ENCODE peak calls at places on chromosomes 6 and 20, in five cellular contexts. U, J, Y, W and H are unnamed samples.

GRCh38 chr6:110527516-110527915 is 51.1 kb upstream of the SLC22A16 start:
- DNase-seq in J (no peak), U (no peak), W (no peak), Y (no peak), H (no peak)

GRCh38 chr20:21706345-21707195 is 1.1 kb downstream of the PAX1 start:
- DNase-seq in Y (no peak), U (no peak), J (no peak), W (no peak), H (no peak)

GRCh38 chr6:158508450-158508849 is 51.4 kb upstream of the TMEM181 start:
- DNase-seq in J (no peak), W (no peak), U (no peak), Y (no peak), H (no peak)

GRCh38 chr6:138410972-138411667 is 7.1 kb downstream of the HEBP2 start:
- DNase-seq in J (no peak), U (peak), Y (no peak), W (no peak), H (no peak)

GRCh38 chr20:32789896-32790750 is 27.9 kb downstream of the DNMT3B start:
- DNase-seq in Y (peak), U (peak), J (peak), W (peak), H (peak)

GRCh38 chr6:134035823-134036296 is 16.6 kb downstream of the SLC2A12 start:
- DNase-seq in U (peak), J (no peak), W (no peak), Y (peak), H (peak)

GRCh38 chr6:34970487-34970886 is 81.4 kb downstream of the ANKS1A start:
- DNase-seq in Y (no peak), W (no peak), J (no peak), U (peak), H (no peak)

GRCh38 chr6:40661726-40662125 is 74.6 kb upstream of the LRFN2 start:
- DNase-seq in U (no peak), W (no peak), Y (no peak), J (no peak), H (no peak)

GRCh38 chr6:44699082-44699481 is 311.6 kb downstream of the CDC5L start:
- DNase-seq in W (no peak), Y (no peak), U (no peak), J (no peak), H (no peak)

GRCh38 chr6:105849741-105850140 is 236.4 kb upstream of the PRDM1 start:
- DNase-seq in J (no peak), Y (no peak), W (no peak), U (peak), H (no peak)

GRCh38 chr20:35939264-35939663 is 15.0 kb downstream of the SCAND1 start:
- DNase-seq in Y (no peak), U (peak), J (no peak), W (no peak), H (no peak)

GRCh38 chr6:15551798-15552197 is 111.0 kb downstream of the DTNBP1 start:
- DNase-seq in J (no peak), U (peak), W (peak), Y (no peak), H (no peak)

GRCh38 chr20:10376271-10377075 is 57.5 kb downstream of the MKKS start:
- DNase-seq in Y (no peak), U (peak), W (no peak), J (no peak), H (no peak)

GRCh38 chr6:73969982-73970960 is 274.3 kb downstream of the CD109 start:
- DNase-seq in Y (peak), J (peak), U (peak), W (peak), H (peak)

GRCh38 chr6:39407446-39407993 is 85.0 kb upstream of the KCNK16 start:
- DNase-seq in W (no peak), J (no peak), U (no peak), Y (no peak), H (no peak)

GRCh38 chr6:108904731-108905130 is 56.5 kb downstream of the ARMC2 start:
- DNase-seq in Y (peak), U (no peak), W (no peak), J (no peak), H (no peak)
- TF ChIP-seq RFX5 in Y (no peak), U (no peak), W (no peak), J (no peak), H (no peak)

GRCh38 chr6:17098538-17098937 is 3.3 kb upstream of the STMND1 start:
- DNase-seq in W (no peak), J (no peak), Y (no peak), U (peak), H (no peak)
- TF ChIP-seq RFX5 in W (no peak), J (no peak), Y (no peak), U (no peak), H (no peak)

GRCh38 chr6:137216875-137217553 is 2.2 kb downstream of the IFNGR1 start:
- DNase-seq in W (no peak), U (no peak), J (no peak), Y (peak), H (no peak)
- TF ChIP-seq RFX5 in W (no peak), U (no peak), J (no peak), Y (no peak), H (no peak)

GRCh38 chr6:128188678-128189077 is 287.8 kb upstream of the THEMIS start:
- DNase-seq in J (no peak), Y (no peak), W (no peak), U (no peak), H (no peak)
- TF ChIP-seq RFX5 in J (no peak), Y (no peak), W (no peak), U (no peak), H (no peak)

GRCh38 chr20:62952373-62953166 is at the start of gene SLC17A9:
- DNase-seq in J (peak), Y (peak), U (peak), W (no peak), H (no peak)
- TF ChIP-seq RFX5 in J (no peak), Y (peak), U (no peak), W (no peak), H (no peak)

DNA sequence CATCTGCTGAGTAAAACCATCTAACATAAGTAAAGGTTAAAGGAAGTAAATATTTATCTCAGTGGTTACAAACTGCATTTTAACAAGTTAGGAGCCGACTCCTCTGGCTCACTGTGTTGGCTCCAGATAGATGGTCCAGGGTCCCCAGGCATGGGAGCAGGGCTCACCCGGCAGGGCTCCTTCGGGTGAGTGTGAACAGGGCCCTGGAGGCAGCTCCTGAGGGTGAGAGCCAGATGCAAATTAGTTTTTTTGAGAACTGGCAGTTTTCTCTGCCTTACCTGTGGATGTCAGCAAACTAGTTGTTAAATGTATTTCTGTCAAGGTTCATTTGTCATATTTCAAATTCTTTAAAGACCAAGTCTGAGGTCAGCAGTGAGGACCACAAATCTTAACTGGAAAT is 21.5 kb downstream of the TPBG start:
- DNase-seq in U (no peak), Y (no peak), J (no peak), W (no peak), H (no peak)
- TF ChIP-seq RFX5 in U (no peak), Y (no peak), J (no peak), W (no peak), H (no peak)

GRCh38 chr6:135603249-135603648 is 105.7 kb upstream of the AHI1 start:
- DNase-seq in Y (no peak), J (no peak), U (no peak), W (no peak), H (no peak)

GRCh38 chr6:135605278-135605790 is 107.8 kb upstream of the AHI1 start:
- DNase-seq in J (no peak), U (no peak), Y (no peak), W (no peak), H (no peak)

GRCh38 chr6:135601857-135602256 is 104.3 kb upstream of the AHI1 start:
- DNase-seq in U (no peak), W (no peak), Y (no peak), J (no peak), H (no peak)

GRCh38 chr6:135606392-135606791 is 108.9 kb upstream of the AHI1 start:
- DNase-seq in J (no peak), W (no peak), U (no peak), Y (no peak), H (no peak)

GRCh38 chr6:135604035-135604865 is 106.7 kb upstream of the AHI1 start:
- DNase-seq in W (no peak), J (no peak), Y (no peak), U (no peak), H (no peak)
- TF ChIP-seq RFX5 in W (no peak), J (no peak), Y (no peak), U (no peak), H (no peak)

DNA sequence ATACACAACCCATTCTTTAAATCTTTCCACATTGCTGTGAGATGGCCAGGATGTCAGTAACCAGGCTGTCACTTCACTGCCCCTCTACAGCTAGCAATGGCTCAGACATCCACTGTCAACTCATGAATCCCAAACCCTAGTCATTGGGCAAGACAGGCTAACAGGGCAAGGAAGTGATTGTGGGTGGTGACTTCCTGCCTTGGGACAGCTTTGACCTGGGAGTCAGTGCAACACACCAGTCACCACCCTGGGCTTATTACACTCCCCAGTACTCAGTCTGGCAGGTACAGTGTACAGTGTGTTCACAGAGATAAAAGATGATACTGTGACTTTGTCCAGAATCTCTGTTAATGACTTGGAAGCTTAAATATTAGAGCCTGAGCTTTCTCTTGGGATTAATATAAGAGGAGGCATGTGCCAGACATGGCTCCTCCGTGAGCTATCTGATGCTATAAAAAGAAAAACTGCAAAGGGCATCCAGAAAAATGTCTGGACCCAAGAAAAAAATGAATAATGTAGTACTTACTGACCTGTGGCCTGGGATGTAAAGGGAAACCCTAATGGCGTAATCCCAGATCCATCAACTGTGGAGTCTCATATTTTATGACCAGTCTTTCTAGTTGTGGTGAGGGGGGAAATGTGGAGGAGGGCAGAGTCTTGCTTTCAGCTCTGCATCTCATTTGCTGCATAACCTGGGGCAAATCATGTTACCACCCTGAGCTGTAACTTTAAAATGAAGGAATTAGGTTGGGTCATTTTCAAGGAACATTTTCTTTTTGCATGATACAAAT is 244.4 kb downstream of the SLC24A3 start:
- DNase-seq in W (no peak), J (no peak), Y (no peak), U (no peak), H (no peak)
- TF ChIP-seq RFX5 in W (no peak), J (no peak), Y (no peak), U (no peak), H (no peak)

GRCh38 chr20:38350879-38351775 is 4.8 kb downstream of the LBP start:
- DNase-seq in U (no peak), W (no peak), J (no peak), Y (no peak), H (no peak)
- TF ChIP-seq RFX5 in U (no peak), W (no peak), J (no peak), Y (no peak), H (no peak)

GRCh38 chr6:107331409-107332386 is 127.7 kb downstream of the PDSS2 start:
- DNase-seq in U (peak), W (no peak), Y (peak), J (no peak), H (no peak)
- TF ChIP-seq RFX5 in U (no peak), W (no peak), Y (no peak), J (no peak), H (no peak)